ENCODE peak calls at places on chromosome 19, in four cellular contexts. X, W, N and V are unnamed samples.

GRCh38 chr19:31292639-31293185 is 56.5 kb downstream of the TSHZ3 start:
- DNase-seq in X (no peak), W (no peak), N (no peak), V (no peak)

GRCh38 chr19:47057328-47057727 is 8.9 kb upstream of the TMEM160 start:
- DNase-seq in X (no peak), W (no peak), N (no peak), V (no peak)

GRCh38 chr19:51295382-51296126 is 15.9 kb upstream of the IGLON5 start:
- DNase-seq in X (no peak), W (peak), N (no peak), V (no peak)

GRCh38 chr19:7442423-7442822 is 46.4 kb downstream of the PEX11G start:
- DNase-seq in X (no peak), W (no peak), N (no peak), V (no peak)

GRCh38 chr19:532578-533484 is 1.3 kb downstream of the CDC34 start:
- DNase-seq in X (peak), W (peak), N (peak), V (peak)

GRCh38 chr19:24064175-24064574 is 22.8 kb upstream of the ZNF254 start:
- DNase-seq in X (no peak), W (no peak), N (no peak), V (no peak)

GRCh38 chr19:37997911-37998344 is 90.9 kb downstream of the SIPA1L3 start:
- DNase-seq in X (no peak), W (no peak), N (peak), V (no peak)

GRCh38 chr19:51687791-51688664 is 5.1 kb upstream of the SPACA6 start:
- DNase-seq in X (peak), W (peak), N (no peak), V (no peak)

GRCh38 chr19:49533551-49534488 is 6.0 kb downstream of the RCN3 start:
- DNase-seq in X (peak), W (peak), N (no peak), V (no peak)

GRCh38 chr19:44653977-44654784 is 10.5 kb downstream of the PVR start:
- DNase-seq in X (peak), W (peak), N (no peak), V (no peak)

GRCh38 chr19:18985257-18985656 is 44.2 kb upstream of the HOMER3 start:
- DNase-seq in X (no peak), W (no peak), N (no peak), V (no peak)
- TF ChIP-seq YY1 in X (no peak), W (no peak), N (no peak), V (no peak)

GRCh38 chr19:13579388-13580060 is 73.2 kb upstream of the CACNA1A start:
- DNase-seq in X (peak), W (no peak), N (no peak), V (no peak)

GRCh38 chr19:13585512-13585911 is 79.2 kb upstream of the CACNA1A start:
- DNase-seq in X (no peak), W (no peak), N (no peak), V (no peak)

GRCh38 chr19:13583753-13584152 is 77.5 kb upstream of the CACNA1A start:
- DNase-seq in X (no peak), W (no peak), N (no peak), V (no peak)

DNA sequence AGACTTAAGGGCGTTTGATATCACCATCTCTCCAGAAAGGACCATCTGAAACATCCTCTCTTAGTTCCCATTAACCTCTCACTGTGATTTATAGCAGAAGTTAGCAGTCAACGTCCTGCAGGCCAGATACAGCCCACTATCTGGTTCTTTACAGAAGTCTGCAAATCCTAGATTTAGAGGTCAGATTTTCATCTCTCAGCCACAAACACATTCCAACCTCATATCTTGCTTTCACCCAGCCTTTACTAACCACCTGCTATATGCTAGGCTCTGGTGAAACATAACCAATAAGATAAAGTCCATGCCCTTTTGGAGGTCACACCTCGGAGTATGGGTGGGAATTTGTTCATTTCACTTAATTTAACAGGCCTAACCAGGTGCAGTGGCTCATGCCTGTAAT is 76.8 kb upstream of the CACNA1A start:
- DNase-seq in X (no peak), W (no peak), N (no peak), V (no peak)
- TF ChIP-seq ZNF274 in X (no peak), W (no peak), N (no peak), V (no peak)

DNA sequence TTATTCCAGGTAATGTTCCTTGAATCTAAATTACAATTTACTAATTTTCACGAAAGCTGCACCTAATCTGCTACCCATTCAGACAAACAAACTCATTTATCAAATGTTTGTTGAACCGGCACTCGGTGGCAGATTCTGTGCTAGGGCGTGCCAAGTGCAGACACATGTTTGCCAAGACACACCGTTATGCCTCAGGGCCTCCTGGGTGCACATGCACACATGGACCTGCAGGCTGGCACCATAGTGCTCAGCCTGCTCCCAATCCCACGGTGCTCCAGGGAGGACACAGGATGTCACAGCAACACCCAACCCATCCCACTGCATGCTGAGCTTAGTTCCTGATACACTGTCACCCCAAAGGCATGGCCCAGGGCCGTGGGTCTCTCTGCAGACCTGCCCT is 7.7 kb downstream of the SCGB2B2 start:
- DNase-seq in X (no peak), W (no peak), N (no peak), V (no peak)
- TF ChIP-seq YY1 in X (no peak), W (no peak), N (no peak), V (no peak)

DNA sequence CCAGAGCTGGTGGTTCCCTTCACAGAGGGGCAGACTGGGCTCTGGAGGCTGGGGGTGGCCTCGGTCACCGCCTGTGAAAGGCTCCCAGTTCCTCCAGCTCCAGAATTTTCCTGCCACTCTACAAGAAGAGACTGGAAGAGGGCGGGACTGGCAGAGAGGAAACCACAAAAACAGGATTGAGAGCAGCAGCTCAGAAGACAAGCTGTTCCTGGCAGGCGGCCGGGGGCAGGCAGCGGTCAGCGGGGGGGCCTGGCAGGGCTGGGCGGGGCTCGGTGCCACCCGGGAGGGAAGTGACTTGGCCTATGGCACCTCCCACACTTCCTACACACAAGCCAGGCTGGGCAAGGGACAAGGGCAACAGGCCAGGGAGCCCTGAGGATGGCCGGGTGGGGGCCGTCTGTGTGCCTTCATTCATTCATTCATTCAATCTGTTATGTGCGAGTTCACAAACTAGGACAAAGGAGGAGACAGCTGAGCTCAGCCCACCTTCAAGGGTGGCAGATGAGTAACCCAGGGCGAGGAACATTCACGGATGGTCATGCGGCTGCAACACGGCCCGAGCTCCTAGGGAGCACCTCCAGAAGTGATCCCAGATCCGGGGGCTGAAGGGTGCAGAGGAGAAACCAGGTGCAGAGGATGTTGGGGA is 16.9 kb upstream of the BTBD2 start:
- DNase-seq in X (no peak), W (peak), N (peak), V (no peak)
- TF ChIP-seq ZNF274 in X (no peak), W (no peak), N (no peak), V (no peak)